ENCODE peak calls at places on chromosomes 16 and 17, in four cellular contexts. R is pancreas; G is tibial nerve; D is activated CD4-positive, CD25-positive, alpha-beta regulatory T cell. K is an unnamed sample.

GRCh38 chr17:27577124-27577761 is 53.7 kb upstream of the LGALS9 start:
- DNase-seq in R (peak; percentile 59), D (no peak), G (no peak), K (peak; percentile 63)

GRCh38 chr16:71693168-71693567 is 31.3 kb downstream of the PHLPP2 start:
- DNase-seq in G (no peak), R (no peak), D (no peak), K (no peak)

GRCh38 chr17:46057366-46057765 is 58.3 kb downstream of the STH start:
- DNase-seq in G (no peak), D (no peak), R (no peak), K (no peak)

GRCh38 chr16:8862309-8863130 is 6.3 kb downstream of the CARHSP1 start:
- DNase-seq in R (no peak), G (no peak), D (no peak), K (no peak)

GRCh38 chr16:9054460-9054859 is 37.0 kb upstream of the HAPSTR1 start:
- DNase-seq in R (no peak), G (no peak), D (no peak), K (no peak)

GRCh38 chr16:88312732-88313131 is 70.0 kb upstream of the ZNF469 start:
- DNase-seq in G (no peak), D (no peak), R (no peak), K (no peak)

GRCh38 chr16:82192665-82193064 is 22.6 kb upstream of the MPHOSPH6 start:
- DNase-seq in R (no peak), D (no peak), G (no peak), K (no peak)

GRCh38 chr16:67481561-67482259 is 753 bp upstream of the ATP6V0D1 start:
- DNase-seq in R (no peak), G (no peak), D (no peak), K (no peak)

GRCh38 chr17:3885970-3886369 is 6.9 kb downstream of the CAMKK1 start:
- DNase-seq in R (no peak), D (no peak), G (no peak), K (no peak)

K was measured in frontal cortex.